ENCODE peak calls at places on chromosomes 16 and 17, in six cellular contexts. X, P, F, V, Q and J are unnamed samples.
A peak's percentile ranks its signal among the peaks of the same experiment; 100 is the strongest.

GRCh38 chr16:67571981-67572431 is 9.7 kb downstream of the CTCF start:
- DNase-seq in F (no peak), P (peak; percentile 43), X (no peak), V (no peak), Q (no peak), J (peak; percentile 52)

GRCh38 chr16:17416461-17417221 is 54.1 kb downstream of the XYLT1 start:
- DNase-seq in V (peak; percentile 78), P (peak; percentile 67), Q (no peak), F (no peak), X (peak; percentile 60), J (peak; percentile 19)

GRCh38 chr17:60135160-60135950 is 14.4 kb upstream of the CA4 start:
- DNase-seq in X (peak; percentile 92), P (peak; percentile 88), V (peak; percentile 99), F (peak; percentile 94), Q (peak; percentile 72), J (peak; percentile 93)

GRCh38 chr16:20084624-20085226 is 11.0 kb upstream of the GPR139 start:
- DNase-seq in V (no peak), X (no peak), P (no peak), F (no peak), Q (no peak), J (no peak)

GRCh38 chr17:62792122-62792800 is 15.9 kb downstream of the MARCHF10 start:
- DNase-seq in Q (peak; percentile 91), P (peak; percentile 99), F (peak; percentile 61), X (no peak), V (peak; percentile 29), J (peak; percentile 98)

GRCh38 chr17:69828087-69828486 is 246.9 kb upstream of the KCNJ16 start:
- DNase-seq in F (no peak), V (no peak), Q (no peak), X (no peak), P (peak; percentile 66), J (peak; percentile 22)

GRCh38 chr17:76550712-76551615 is 11.1 kb downstream of the PRCD start:
- DNase-seq in P (peak; percentile 60), Q (no peak), X (no peak), F (no peak), V (peak; percentile 56), J (peak; percentile 68)

GRCh38 chr17:72122668-72123495 is 2.1 kb downstream of the SOX9 start:
- DNase-seq in P (peak; percentile 26), X (peak; percentile 52), F (no peak), Q (no peak), V (peak; percentile 89), J (peak; percentile 74)

GRCh38 chr16:57357330-57358151 is 1.0 kb upstream of the CCL22 start:
- DNase-seq in Q (no peak), X (no peak), P (no peak), V (no peak), F (no peak), J (no peak)

GRCh38 chr16:28821874-28822519 is 802 bp upstream of the ATXN2L start:
- DNase-seq in F (no peak), P (peak; percentile 13), V (peak; percentile 48), X (no peak), Q (no peak), J (no peak)

GRCh38 chr17:66405836-66406679 is 103.6 kb downstream of the PRKCA start:
- DNase-seq in P (peak; percentile 38), X (no peak), Q (no peak), V (no peak), F (no peak), J (no peak)

GRCh38 chr16:85235988-85236831 is 123.9 kb upstream of the CIBAR2 start:
- DNase-seq in P (peak; percentile 24), X (no peak), Q (no peak), V (no peak), F (no peak), J (peak; percentile 13)

GRCh38 chr17:10844667-10845387 is 6.9 kb upstream of the PIRT start:
- DNase-seq in F (peak; percentile 48), Q (peak; percentile 24), X (peak; percentile 92), P (peak; percentile 62), V (peak; percentile 95), J (peak; percentile 73)

GRCh38 chr17:17151055-17151454 is 55.1 kb downstream of the PLD6 start:
- DNase-seq in X (no peak), V (no peak), F (no peak), P (peak; percentile 88), Q (peak; percentile 29), J (peak; percentile 59)

GRCh38 chr17:10735821-10736220 is 6.0 kb upstream of the TMEM220 start:
- DNase-seq in F (no peak), V (no peak), X (no peak), Q (no peak), P (no peak), J (no peak)

GRCh38 chr16:88062341-88062861 is 111.2 kb downstream of the BANP start:
- DNase-seq in F (no peak), X (no peak), V (no peak), Q (peak; percentile 41), P (peak; percentile 69), J (peak; percentile 84)

GRCh38 chr16:81486555-81487061 is 42.0 kb downstream of the CMIP start:
- DNase-seq in V (no peak), X (no peak), F (no peak), P (peak; percentile 90), Q (no peak), J (peak; percentile 87)

GRCh38 chr17:27746881-27747280 is 53.4 kb downstream of the NOS2 start:
- DNase-seq in F (no peak), X (no peak), P (no peak), V (no peak), Q (no peak), J (no peak)

GRCh38 chr16:46889245-46889941 is 5.2 kb downstream of the GPT2 start:
- DNase-seq in F (no peak), P (no peak), V (no peak), X (no peak), Q (no peak), J (no peak)

GRCh38 chr16:46889942-46890300 is 5.8 kb downstream of the GPT2 start:
- DNase-seq in X (no peak), F (no peak), V (no peak), Q (no peak), P (no peak), J (no peak)

GRCh38 chr16:46894011-46894672 is 10.0 kb downstream of the GPT2 start:
- DNase-seq in P (peak; percentile 44), F (no peak), Q (no peak), V (no peak), X (no peak), J (peak; percentile 60)

GRCh38 chr16:46895399-46896313 is 11.5 kb downstream of the GPT2 start:
- DNase-seq in P (no peak), F (no peak), X (no peak), V (peak; percentile 54), Q (no peak), J (no peak)

GRCh38 chr16:46891910-46892309 is 7.7 kb downstream of the GPT2 start:
- DNase-seq in X (no peak), V (no peak), P (no peak), Q (no peak), F (no peak), J (no peak)
- TF ChIP-seq CTCF in X (no peak), V (no peak), P (no peak), Q (no peak), F (no peak), J (no peak)

GRCh38 chr17:48952904-48953303 is 8.3 kb upstream of the SNF8 start:
- DNase-seq in P (no peak), V (no peak), Q (no peak), X (no peak), F (no peak), J (no peak)

GRCh38 chr17:48951572-48951971 is 6.9 kb upstream of the SNF8 start:
- DNase-seq in P (no peak), F (no peak), V (no peak), Q (no peak), X (no peak), J (no peak)

GRCh38 chr17:48954300-48954755 is 9.7 kb upstream of the SNF8 start:
- DNase-seq in V (peak; percentile 92), X (peak; percentile 46), F (peak; percentile 69), Q (no peak), P (peak; percentile 65), J (peak; percentile 80)
- TF ChIP-seq CTCF in V (peak; percentile 80), X (peak; percentile 42), F (peak; percentile 98), Q (peak; percentile 67), P (peak; percentile 87), J (peak; percentile 86)

DNA sequence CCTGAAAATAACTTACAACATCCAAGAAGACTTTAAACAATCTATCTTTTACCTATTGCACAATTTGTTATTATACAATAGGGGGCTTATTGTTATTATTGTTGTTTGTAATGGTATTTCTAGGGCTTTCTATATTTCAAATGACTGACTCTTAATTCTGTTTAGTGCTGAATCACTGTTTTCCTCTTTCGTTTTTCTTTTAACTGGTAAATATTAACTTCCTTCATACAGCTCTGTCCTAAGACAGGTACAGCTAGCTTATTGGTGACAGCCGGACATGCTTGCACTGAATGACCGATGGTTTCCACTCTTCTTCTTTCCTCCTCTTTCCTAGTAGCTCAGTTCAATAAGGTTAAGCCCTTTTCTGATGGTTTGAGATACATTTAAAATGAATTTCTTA is 11.6 kb downstream of the KRTAP9-7 start:
- DNase-seq in P (no peak), F (no peak), X (no peak), V (no peak), Q (no peak), J (no peak)
- TF ChIP-seq CTCF in P (no peak), F (no peak), X (no peak), V (no peak), Q (no peak), J (no peak)

GRCh38 chr16:4371481-4372314 is at the start of gene VASN:
- DNase-seq in V (peak; percentile 92), X (peak; percentile 77), P (peak; percentile 68), Q (no peak), F (peak; percentile 40), J (peak; percentile 89)

GRCh38 chr16:4370570-4371480 is 823 bp upstream of the VASN start:
- DNase-seq in X (peak; percentile 57), F (no peak), P (peak; percentile 78), Q (peak; percentile 65), V (no peak), J (peak; percentile 98)

GRCh38 chr16:4367393-4367856 is 4.2 kb upstream of the VASN start:
- DNase-seq in X (no peak), P (no peak), V (no peak), F (no peak), Q (no peak), J (no peak)

GRCh38 chr16:4370151-4370550 is 1.5 kb upstream of the VASN start:
- DNase-seq in V (no peak), X (no peak), Q (no peak), F (no peak), P (no peak), J (no peak)

DNA sequence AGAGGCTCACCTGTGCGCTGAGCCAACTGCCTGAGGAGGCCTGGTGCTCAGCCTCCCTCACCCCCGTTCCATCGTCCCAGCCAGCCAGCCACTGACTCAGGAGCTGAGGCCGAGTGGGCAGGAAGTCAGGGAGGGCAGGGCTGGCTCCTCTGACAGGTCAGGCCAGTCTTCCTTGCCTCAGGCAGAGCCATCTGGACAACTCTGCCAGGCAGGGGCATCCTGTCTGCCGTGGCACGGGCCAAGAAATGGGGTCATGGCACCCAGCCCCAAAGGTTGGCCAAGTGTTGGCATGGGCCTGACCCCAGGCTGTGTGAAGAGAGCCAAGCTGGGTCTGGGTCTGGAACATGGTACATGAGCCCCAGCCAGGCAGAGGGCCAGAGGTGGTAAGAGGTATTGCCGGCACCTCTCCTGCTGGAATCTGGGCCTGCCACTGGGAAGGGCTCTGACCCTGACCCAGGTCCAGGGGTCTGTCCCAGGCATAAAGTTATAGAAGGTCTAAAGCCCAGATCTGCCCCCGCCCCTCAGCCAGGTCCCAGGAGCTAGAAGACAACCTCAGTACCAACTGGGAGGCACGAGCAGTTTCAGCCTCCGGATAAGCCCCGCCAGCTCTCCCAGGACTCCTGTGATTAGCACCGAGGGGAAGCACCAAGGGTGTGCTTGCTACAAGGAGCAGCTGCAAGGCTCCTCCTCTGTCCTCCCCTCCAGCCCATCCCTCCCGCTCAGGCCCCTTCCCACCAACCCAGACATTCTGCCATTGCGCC is 2.5 kb upstream of the VASN start:
- DNase-seq in Q (no peak), F (no peak), P (peak; percentile 48), X (no peak), V (no peak), J (peak; percentile 56)
- TF ChIP-seq CTCF in Q (no peak), F (no peak), P (no peak), X (no peak), V (no peak), J (no peak)